ENCODE peak calls at places on chromosomes 2 and 18, in six cellular contexts. C, N, E, X, O and M are unnamed samples.

GRCh38 chr2:239326831-239327535 is 73.8 kb downstream of the HDAC4 start:
- DNase-seq in C (no peak), N (no peak), E (peak), X (no peak), O (no peak), M (no peak)

GRCh38 chr2:8543065-8543411 is 138.8 kb upstream of the ID2 start:
- DNase-seq in C (no peak), N (no peak), E (no peak), X (no peak), O (no peak), M (no peak)

GRCh38 chr2:179622635-179623034 is 238.8 kb downstream of the ZNF385B start:
- DNase-seq in C (no peak), N (no peak), E (no peak), X (no peak), O (no peak), M (no peak)

GRCh38 chr2:3667151-3667631 is 9.2 kb downstream of the ALLC start:
- DNase-seq in C (no peak), N (peak), E (no peak), X (no peak), O (no peak), M (no peak)

GRCh38 chr2:239596298-239596697 is 195.5 kb upstream of the HDAC4 start:
- DNase-seq in C (no peak), N (no peak), E (no peak), X (no peak), O (peak), M (no peak)

GRCh38 chr2:229456091-229456490 is 185.0 kb upstream of the PID1 start:
- DNase-seq in C (no peak), N (no peak), E (no peak), X (no peak), O (no peak), M (no peak)

GRCh38 chr18:63844254-63844653 is 43.3 kb upstream of the SERPINB2 start:
- DNase-seq in C (peak), N (peak), E (peak), X (no peak), O (no peak), M (no peak)

GRCh38 chr2:180291552-180292421 is 284.7 kb upstream of the CWC22 start:
- DNase-seq in C (no peak), N (peak), E (peak), X (no peak), O (no peak), M (no peak)

GRCh38 chr2:15378148-15378908 is 182.8 kb downstream of the NBAS start:
- DNase-seq in C (no peak), N (no peak), E (no peak), X (no peak), O (no peak), M (no peak)

GRCh38 chr2:10133007-10133647 is 10.6 kb downstream of the RRM2 start:
- DNase-seq in C (no peak), N (no peak), E (no peak), X (no peak), O (no peak), M (no peak)

GRCh38 chr2:144510206-144510991 is 9.5 kb downstream of the ZEB2 start:
- DNase-seq in C (no peak), N (peak), E (peak), X (no peak), O (no peak), M (no peak)

GRCh38 chr2:196607073-196607472 is 32.4 kb upstream of the CCDC150 start:
- DNase-seq in C (peak), N (peak), E (no peak), X (no peak), O (no peak), M (no peak)

GRCh38 chr2:48482774-48483173 is 47.2 kb upstream of the STON1 start:
- DNase-seq in C (no peak), N (peak), E (no peak), X (no peak), O (no peak), M (no peak)

GRCh38 chr18:27860701-27861107 is 316.2 kb downstream of the CDH2 start:
- DNase-seq in C (no peak), N (peak), E (peak), X (peak), O (no peak), M (no peak)

GRCh38 chr2:200677721-200678532 is 92.1 kb downstream of the AOX1 start:
- DNase-seq in C (peak), N (peak), E (peak), X (no peak), O (no peak), M (no peak)

GRCh38 chr2:96602330-96602823 is 35.7 kb downstream of the KANSL3 start:
- DNase-seq in C (no peak), N (no peak), E (no peak), X (no peak), O (no peak), M (no peak)

GRCh38 chr2:120825370-120826259 is 89.9 kb downstream of the GLI2 start:
- DNase-seq in C (peak), N (peak), E (peak), X (no peak), O (no peak), M (no peak)

GRCh38 chr2:47016172-47016913 is 100.7 kb upstream of the MCFD2 start:
- DNase-seq in C (peak), N (peak), E (peak), X (peak), O (no peak), M (no peak)

GRCh38 chr2:187982668-187983067 is 309.0 kb upstream of the GULP1 start:
- DNase-seq in C (peak), N (peak), E (peak), X (no peak), O (no peak), M (no peak)

GRCh38 chr2:119860924-119861323 is 101.2 kb downstream of the PTPN4 start:
- DNase-seq in C (no peak), N (no peak), E (no peak), X (no peak), O (no peak), M (no peak)

GRCh38 chr2:240620149-240620731 is 5.0 kb upstream of the GPR35 start:
- DNase-seq in C (no peak), N (no peak), E (no peak), X (no peak), O (no peak), M (no peak)

GRCh38 chr2:239778042-239778811 is 246.9 kb downstream of the NDUFA10 start:
- DNase-seq in C (no peak), N (no peak), E (no peak), X (no peak), O (no peak), M (no peak)

GRCh38 chr2:43314299-43314927 is 88.0 kb upstream of the ZFP36L2 start:
- DNase-seq in C (no peak), N (no peak), E (no peak), X (no peak), O (no peak), M (no peak)

GRCh38 chr2:69026026-69026425 is 13.0 kb downstream of the ANTXR1 start:
- DNase-seq in C (no peak), N (peak), E (no peak), X (no peak), O (no peak), M (peak)

GRCh38 chr2:42547014-42547413 is 21.4 kb upstream of the MTA3 start:
- DNase-seq in C (no peak), N (no peak), E (no peak), X (no peak), O (no peak), M (no peak)

GRCh38 chr2:151733781-151734672 is at the start of gene NEB:
- DNase-seq in C (no peak), N (no peak), E (no peak), X (no peak), O (no peak), M (no peak)

GRCh38 chr2:113283704-113284284 is 5.1 kb upstream of the PAX8 start:
- DNase-seq in C (peak), N (peak), E (peak), X (no peak), O (no peak), M (no peak)

GRCh38 chr18:3444954-3445353 is 5.0 kb upstream of the TGIF1 start:
- DNase-seq in C (no peak), N (no peak), E (no peak), X (no peak), O (no peak), M (no peak)

GRCh38 chr18:3447035-3447894 is 2.7 kb upstream of the TGIF1 start:
- DNase-seq in C (no peak), N (peak), E (peak), X (peak), O (peak), M (peak)

GRCh38 chr18:3440340-3440739 is 9.6 kb upstream of the TGIF1 start:
- DNase-seq in C (no peak), N (no peak), E (no peak), X (no peak), O (no peak), M (no peak)

GRCh38 chr18:3442894-3443293 is 7.1 kb upstream of the TGIF1 start:
- DNase-seq in C (no peak), N (no peak), E (no peak), X (no peak), O (no peak), M (no peak)

DNA sequence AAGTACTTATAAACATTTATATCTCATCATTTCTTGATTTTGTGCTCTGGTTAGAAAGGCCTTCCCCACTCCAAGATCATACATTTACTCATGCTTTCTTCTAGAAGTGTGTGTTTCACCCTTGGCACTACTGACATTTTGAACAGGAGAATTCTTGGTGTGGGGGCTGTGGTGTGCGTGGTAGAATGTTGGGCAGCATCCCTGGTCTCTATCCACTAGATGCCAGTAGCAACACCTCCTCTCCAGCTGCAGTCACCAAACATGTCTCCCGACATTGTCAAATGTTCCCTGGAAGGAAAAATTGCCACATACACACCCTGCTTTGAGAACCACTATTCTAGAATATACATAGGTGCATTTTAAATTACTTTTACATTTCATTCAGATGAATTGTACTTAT is 8.7 kb upstream of the TGIF1 start:
- DNase-seq in C (no peak), N (peak), E (no peak), X (peak), O (no peak), M (peak)
- TF ChIP-seq CTCF in C (peak), N (no peak), E (peak), X (peak), O (peak), M (no peak)

DNA sequence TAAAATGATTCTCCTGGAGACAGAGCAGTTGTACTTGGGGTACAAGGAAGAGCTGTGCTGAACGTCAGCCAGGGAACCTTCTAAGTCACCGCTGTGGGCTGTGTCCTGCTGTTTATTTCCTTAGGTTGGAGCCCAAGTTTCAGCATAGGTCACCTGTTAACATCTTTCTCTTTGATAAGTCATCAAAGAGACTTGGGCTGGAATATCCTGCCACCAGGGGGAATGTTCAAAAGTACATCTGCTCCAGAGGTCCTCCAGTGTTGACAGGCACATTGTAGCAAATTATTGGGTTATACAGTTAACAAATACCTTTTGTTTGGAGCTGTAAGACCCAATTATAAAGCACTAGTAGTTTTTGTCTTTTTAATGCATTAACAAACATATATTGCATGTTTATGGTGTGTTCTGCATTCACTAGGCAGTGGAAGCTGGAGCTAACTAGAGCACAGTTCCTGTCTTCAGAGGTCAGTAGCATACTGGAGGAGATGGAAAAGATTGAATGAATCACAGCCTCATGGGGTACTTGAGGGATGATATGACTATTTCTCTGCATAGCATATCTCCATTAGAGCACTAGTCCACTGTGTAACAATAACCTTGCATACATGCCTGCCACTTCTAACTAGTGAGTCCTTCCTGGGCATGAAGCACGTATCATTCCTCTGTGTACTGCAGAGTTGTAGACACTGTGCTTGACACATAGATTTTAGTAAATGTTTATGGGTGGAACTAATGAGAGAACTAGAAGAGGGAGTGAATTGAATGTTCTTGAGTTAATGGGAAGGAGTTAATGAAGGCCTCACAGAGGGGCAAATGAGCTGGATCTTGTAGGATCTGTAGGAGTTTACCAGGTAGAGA is 182.1 kb downstream of the AGAP1 start:
- DNase-seq in C (no peak), N (peak), E (peak), X (no peak), O (no peak), M (no peak)
- TF ChIP-seq CTCF in C (peak), N (peak), E (no peak), X (no peak), O (no peak), M (no peak)

DNA sequence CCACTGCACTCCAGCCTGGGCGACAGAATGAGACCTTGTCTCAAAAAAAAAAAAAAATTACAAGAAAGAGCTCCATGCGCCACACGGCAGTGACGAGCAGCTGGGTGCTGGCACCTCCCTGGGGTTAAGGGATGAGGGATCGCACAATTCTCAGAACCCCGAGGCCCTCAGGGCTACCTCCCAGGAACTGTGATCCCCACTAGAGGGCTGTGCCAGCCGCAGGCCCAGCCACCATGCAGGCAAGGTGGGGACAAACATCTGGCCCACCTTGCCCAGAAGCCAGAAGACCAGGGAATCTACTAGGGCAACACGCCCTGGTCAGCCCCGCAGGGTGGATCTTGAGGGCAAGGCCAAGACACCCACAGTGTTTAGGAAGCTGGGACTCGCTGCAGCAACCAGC is 6.6 kb downstream of the SAG start:
- DNase-seq in C (no peak), N (no peak), E (no peak), X (no peak), O (no peak), M (no peak)
- TF ChIP-seq CTCF in C (no peak), N (no peak), E (no peak), X (no peak), O (no peak), M (no peak)

DNA sequence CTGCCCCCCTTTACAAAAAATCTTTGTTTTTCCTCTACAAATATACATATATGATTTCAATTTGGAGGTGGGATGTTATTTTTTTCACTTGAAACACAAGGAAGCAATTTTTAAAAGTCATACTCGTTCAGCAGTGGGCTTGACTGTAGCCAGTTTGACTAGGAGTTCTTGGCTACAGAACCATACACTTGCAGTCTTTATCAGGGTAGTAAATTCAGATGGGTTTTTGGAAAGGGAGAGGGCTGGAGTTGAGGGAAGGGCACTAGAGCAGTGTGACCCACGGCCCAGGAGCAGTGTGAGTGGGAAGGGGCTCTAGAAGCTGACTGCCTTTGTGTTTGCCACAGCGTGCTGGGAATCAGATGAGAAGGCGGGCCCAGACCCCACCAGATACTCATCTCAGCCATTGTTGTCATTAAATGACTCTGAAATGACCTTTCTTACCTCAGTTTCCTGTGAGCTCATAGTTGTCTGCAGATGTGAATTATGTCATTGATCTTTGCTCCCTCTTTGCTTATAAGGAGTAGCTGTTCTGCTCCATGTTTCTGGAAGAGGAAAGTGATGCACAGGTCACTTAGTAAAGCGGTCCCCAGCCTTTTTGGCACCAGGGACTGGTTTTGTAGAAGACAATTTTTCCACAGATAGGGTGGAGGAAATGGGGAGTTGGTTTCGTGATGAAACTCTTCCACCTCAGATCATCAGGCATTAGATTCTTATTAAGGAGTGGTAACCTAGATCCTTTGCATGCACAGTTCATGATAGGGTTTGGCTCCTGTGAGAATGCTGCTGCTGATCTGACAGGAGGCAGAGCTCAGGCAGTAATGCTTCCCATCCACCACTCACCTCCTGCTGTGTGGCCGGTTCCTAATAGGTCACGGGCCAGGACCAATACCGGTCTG is 116.8 kb downstream of the SPTBN1 start:
- DNase-seq in C (no peak), N (peak), E (peak), X (no peak), O (no peak), M (no peak)
- TF ChIP-seq CTCF in C (no peak), N (no peak), E (no peak), X (no peak), O (no peak), M (no peak)